ENCODE peak calls at places on chromosomes 12 and 14, in four cellular contexts. C is HCT116, F is K562, P is HepG2. I is an unnamed sample.
A peak's percentile ranks its signal among the peaks of the same experiment; 100 is the strongest.

GRCh38 chr14:90193925-90194324 is 62.4 kb upstream of the PSMC1 start:
- DNase-seq in F (peak; percentile 20), C (peak; percentile 22), P (peak; percentile 4), I (no peak)

GRCh38 chr12:1800646-1801284 is 19.6 kb upstream of the LRTM2 start:
- DNase-seq in F (no peak), C (no peak), P (peak; percentile 37), I (no peak)

GRCh38 chr14:55339770-55340169 is 68.5 kb downstream of the FBXO34 start:
- DNase-seq in P (no peak), F (no peak), C (no peak), I (no peak)

GRCh38 chr14:59677771-59678211 is 101.2 kb upstream of the CCDC175 start:
- DNase-seq in C (no peak), P (no peak), F (no peak), I (no peak)

GRCh38 chr12:132600048-132601032 is 10.0 kb downstream of the LRCOL1 start:
- DNase-seq in P (peak; percentile 54), C (peak; percentile 23), F (peak; percentile 73), I (no peak)

GRCh38 chr14:48805315-48805714 is 780.9 kb downstream of the RPS29 start:
- DNase-seq in C (no peak), F (no peak), P (peak; percentile 15), I (no peak)

GRCh38 chr12:82047480-82047879 is 288.3 kb upstream of the PPFIA2 start:
- DNase-seq in F (no peak), C (no peak), P (no peak), I (no peak)

GRCh38 chr12:1122803-1123202 is 131.8 kb downstream of the ERC1 start:
- DNase-seq in F (peak; percentile 8), P (no peak), C (no peak), I (no peak)

GRCh38 chr14:104694991-104695659 is 5.7 kb downstream of the INF2 start:
- DNase-seq in C (no peak), P (no peak), F (no peak), I (no peak)

GRCh38 chr14:77659822-77660221 is 43.4 kb upstream of the SPTLC2 start:
- DNase-seq in P (no peak), C (no peak), F (no peak), I (no peak)

GRCh38 chr14:36221097-36221496 is 44.6 kb upstream of the PTCSC3 start:
- DNase-seq in P (no peak), C (no peak), F (no peak), I (no peak)

GRCh38 chr12:91140660-91141045 is 29.4 kb upstream of the LUM start:
- DNase-seq in P (no peak), F (no peak), C (no peak), I (no peak)

GRCh38 chr14:102774391-102775153 is 2.7 kb upstream of the TRAF3 start:
- DNase-seq in P (peak; percentile 79), F (peak; percentile 29), C (no peak), I (no peak)

DNA sequence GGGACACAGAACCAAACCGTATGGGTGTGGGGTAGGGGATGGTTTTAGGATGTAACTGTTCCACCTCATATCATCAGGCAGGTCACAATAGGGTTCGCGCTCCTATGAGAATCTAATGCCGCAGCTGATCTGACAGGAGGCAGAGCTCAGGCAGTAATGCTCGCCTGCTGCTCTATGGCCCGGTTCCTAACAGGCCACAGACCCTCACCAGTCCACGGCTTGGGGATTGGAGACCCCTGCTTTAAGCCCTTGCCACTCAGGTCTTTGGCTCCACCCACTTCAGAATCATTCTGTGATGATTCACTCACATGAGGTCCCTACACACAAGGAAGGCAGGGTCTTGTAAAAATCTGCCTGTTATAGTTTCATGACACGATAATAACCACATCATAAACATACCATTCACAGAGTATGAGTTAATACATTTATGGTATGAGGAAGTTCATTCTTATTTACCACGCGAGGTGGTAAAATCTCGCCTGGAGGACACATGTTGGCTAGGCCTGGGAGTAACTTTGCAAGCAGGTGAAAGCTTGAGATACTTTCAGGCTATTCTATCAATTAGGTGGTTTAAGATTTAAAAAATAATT is 29.0 kb upstream of the MAX start:
- DNase-seq in F (no peak), P (no peak), C (peak; percentile 27), I (no peak)
- TF ChIP-seq TCF7L2 in F (no peak), P (no peak), C (no peak), I (no peak)

GRCh38 chr14:23141706-23142467 is 22.8 kb upstream of the CEBPE start:
- DNase-seq in C (no peak), F (no peak), P (no peak), I (no peak)
- TF ChIP-seq TCF7L2 in C (no peak), F (no peak), P (no peak), I (no peak)

GRCh38 chr12:4849024-4849594 is 60.6 kb upstream of the KCNA1 start:
- DNase-seq in P (peak; percentile 30), C (no peak), F (peak; percentile 37), I (peak; percentile 17)
- TF ChIP-seq TCF7L2 in P (no peak), C (no peak), F (no peak), I (no peak)

DNA sequence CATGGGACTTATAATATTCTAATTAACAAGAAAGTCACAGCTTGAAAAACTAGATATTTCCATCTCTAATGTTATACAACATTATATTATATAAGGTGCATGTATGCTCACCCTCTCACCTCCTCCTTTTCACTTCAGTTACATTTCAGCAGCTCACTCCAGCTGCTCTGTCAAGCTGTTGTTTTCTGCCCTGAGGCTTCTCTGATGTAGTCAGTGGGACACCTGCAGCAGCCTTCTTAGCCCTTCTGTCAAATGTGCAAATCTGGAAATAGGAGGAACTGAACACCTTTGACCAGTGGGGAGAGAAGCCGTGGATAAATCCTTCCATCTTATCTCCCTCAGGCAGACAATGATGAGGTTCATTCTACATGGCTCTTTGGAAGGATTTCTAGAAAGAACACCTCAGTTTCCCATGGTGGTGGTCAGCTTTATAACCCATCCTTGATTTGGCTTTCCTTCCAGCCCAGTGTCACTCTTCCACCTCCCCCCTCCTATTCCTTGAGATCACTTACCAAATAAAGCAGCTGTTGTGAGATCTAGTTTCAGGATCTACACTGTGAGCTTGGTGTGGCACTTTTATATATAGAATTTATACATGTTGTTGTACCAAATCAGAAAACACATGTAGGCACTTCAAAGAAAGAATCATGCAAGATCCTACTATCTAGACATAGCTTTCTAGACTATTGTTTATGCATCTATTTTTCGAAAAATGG is 79.6 kb upstream of the STK38L start:
- DNase-seq in P (no peak), C (no peak), F (no peak), I (no peak)
- TF ChIP-seq TCF7L2 in P (no peak), C (no peak), F (no peak), I (no peak)

DNA sequence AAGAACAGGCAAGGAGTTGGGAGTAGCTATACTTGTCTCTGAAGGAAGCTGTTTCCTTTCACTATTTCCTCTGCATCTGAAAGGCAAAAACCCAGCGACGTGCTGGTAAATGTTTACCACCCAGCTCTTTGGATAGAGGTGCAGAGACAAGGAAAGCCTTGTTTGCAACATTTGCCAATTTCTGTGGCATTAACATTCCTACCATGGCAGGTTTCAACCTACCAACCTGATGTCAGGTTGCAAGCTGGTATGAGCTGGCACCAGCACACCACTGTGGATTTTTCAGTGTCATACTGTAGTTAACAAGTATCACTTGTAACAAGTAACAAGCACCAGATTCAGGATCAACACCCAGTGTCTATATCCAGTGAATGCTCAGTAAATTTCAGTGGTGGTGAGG is 294.8 kb upstream of the TMPO start:
- DNase-seq in C (no peak), F (no peak), P (no peak), I (no peak)
- TF ChIP-seq TCF7L2 in C (no peak), F (no peak), P (no peak), I (no peak)

GRCh38 chr12:21429994-21430393 is 7.5 kb upstream of the PYROXD1 start:
- DNase-seq in C (no peak), P (no peak), F (no peak), I (no peak)
- TF ChIP-seq TCF7L2 in C (no peak), P (no peak), F (no peak), I (no peak)

GRCh38 chr12:123973552-123974341 is 732 bp downstream of the ZNF664 start:
- DNase-seq in F (peak; percentile 25), P (peak; percentile 21), C (no peak), I (no peak)
- TF ChIP-seq TCF7L2 in F (no peak), P (no peak), C (no peak), I (no peak)

GRCh38 chr14:81211844-81212243 is 8.9 kb downstream of the GTF2A1 start:
- DNase-seq in F (no peak), P (peak; percentile 35), C (no peak), I (no peak)
- TF ChIP-seq TCF7L2 in F (no peak), P (no peak), C (no peak), I (no peak)